ENCODE peak calls at places on chromosomes 16 and 17, in seven cellular contexts. K is fibroblast of lung; A is iris pigment epithelial cell; P is effector memory CD8-positive, alpha-beta T cell; L is SK-MEL-5; Q is cardiac fibroblast; Y is stimulated activated CD4-positive, alpha-beta T cell treated with anti-CD3 and anti-CD28 coated beads, Interleukin-4, amount 100 ng/mL, for 24 hours. M is an unnamed sample.

GRCh38 chr16:21300309-21301167 is 22.4 kb upstream of the CRYM start:
- DNase-seq in Y (peak; percentile 66), Q (peak; percentile 100), P (no peak), A (peak; percentile 100), L (peak; percentile 99), K (peak; percentile 99), M (peak; percentile 100)

GRCh38 chr17:55436224-55437164 is 14.9 kb upstream of the MMD start:
- DNase-seq in A (no peak), K (no peak), Q (no peak), P (no peak), Y (no peak), L (no peak), M (no peak)

GRCh38 chr16:75614247-75614897 is 8.7 kb downstream of the ADAT1 start:
- DNase-seq in K (peak; percentile 68), Y (no peak), A (peak; percentile 84), P (no peak), L (no peak), Q (peak; percentile 73), M (no peak)

GRCh38 chr17:2395258-2396170 is 5.3 kb downstream of the MNT start:
- DNase-seq in Y (no peak), A (peak; percentile 65), Q (peak; percentile 58), P (no peak), L (no peak), K (peak; percentile 36), M (no peak)

GRCh38 chr17:79019631-79020584 is 4.1 kb upstream of the C1QTNF1 start:
- DNase-seq in L (peak; percentile 94), A (peak; percentile 86), Y (peak; percentile 54), K (peak; percentile 59), Q (peak; percentile 93), P (peak; percentile 35), M (peak; percentile 68)

GRCh38 chr16:53417011-53417410 is 17.3 kb upstream of the RBL2 start:
- DNase-seq in L (no peak), A (peak; percentile 78), K (peak; percentile 27), P (no peak), Q (peak; percentile 56), Y (no peak), M (no peak)

GRCh38 chr16:88824256-88825077 is 12.7 kb upstream of the APRT start:
- DNase-seq in L (no peak), Q (no peak), K (no peak), P (no peak), A (no peak), Y (no peak), M (no peak)

GRCh38 chr16:19488213-19488640 is 33.7 kb downstream of the GDE1 start:
- DNase-seq in K (no peak), L (no peak), P (no peak), Y (no peak), A (no peak), Q (no peak), M (no peak)

GRCh38 chr17:10177131-10177920 is 21.1 kb downstream of the GAS7 start:
- DNase-seq in P (no peak), L (no peak), A (no peak), Y (no peak), Q (no peak), K (no peak), M (no peak)

GRCh38 chr16:75485230-75486013 is 9.8 kb downstream of the CHST6 start:
- DNase-seq in L (no peak), P (no peak), K (no peak), Y (no peak), A (no peak), Q (no peak), M (no peak)

GRCh38 chr17:64155751-64156544 is 26.0 kb upstream of the ERN1 start:
- DNase-seq in P (no peak), K (peak; percentile 45), Q (peak; percentile 58), L (peak; percentile 93), A (peak; percentile 44), Y (no peak), M (peak; percentile 90)

GRCh38 chr17:42405963-42406495 is 17.0 kb downstream of the CAVIN1 start:
- DNase-seq in K (peak; percentile 56), L (peak; percentile 80), Y (peak; percentile 85), Q (peak; percentile 75), P (peak; percentile 81), A (peak; percentile 67), M (no peak)

GRCh38 chr16:46743232-46743719 is 4.9 kb downstream of the MYLK3 start:
- DNase-seq in K (peak; percentile 51), P (no peak), Q (peak; percentile 63), A (peak; percentile 69), Y (no peak), L (no peak), M (no peak)

GRCh38 chr17:1153795-1154546 is 25.8 kb downstream of the ABR start:
- DNase-seq in P (no peak), Q (peak; percentile 75), A (peak; percentile 75), Y (no peak), L (peak; percentile 48), K (peak; percentile 72), M (no peak)

GRCh38 chr17:59846391-59847165 is 46.2 kb downstream of the TUBD1 start:
- DNase-seq in A (peak; percentile 87), K (peak; percentile 92), Q (peak; percentile 94), Y (peak; percentile 45), P (no peak), L (peak; percentile 48), M (no peak)

GRCh38 chr16:2428051-2428786 is 1.0 kb upstream of the CCNF start:
- DNase-seq in P (no peak), K (peak; percentile 26), A (peak; percentile 28), Y (no peak), Q (peak; percentile 31), L (no peak), M (no peak)

GRCh38 chr17:33506889-33507650 is 214.0 kb upstream of the ASIC2 start:
- DNase-seq in K (no peak), P (no peak), Y (no peak), Q (no peak), L (no peak), A (no peak), M (no peak)

GRCh38 chr16:50438041-50438437 is 69.3 kb upstream of the BRD7 start:
- DNase-seq in Y (no peak), K (no peak), Q (no peak), L (no peak), A (no peak), P (no peak), M (no peak)

GRCh38 chr16:84144859-84145639 is at the start of the genes DNAAF1 and HSDL1:
- DNase-seq in K (peak; percentile 63), A (peak; percentile 71), P (peak; percentile 96), L (peak; percentile 76), Q (peak; percentile 81), Y (peak; percentile 94), M (peak; percentile 63)

GRCh38 chr17:17749025-17749772 is 67.9 kb downstream of the RAI1 start:
- DNase-seq in Q (peak; percentile 41), A (no peak), L (no peak), Y (no peak), K (no peak), P (no peak), M (no peak)

GRCh38 chr16:8950580-8951077 is 13.1 kb downstream of the USP7 start:
- DNase-seq in Q (peak; percentile 75), A (peak; percentile 82), K (peak; percentile 80), P (no peak), L (no peak), Y (no peak), M (no peak)

GRCh38 chr17:49450735-49451134 is 36.1 kb upstream of the PHB1 start:
- DNase-seq in Y (no peak), K (peak; percentile 60), P (no peak), A (peak; percentile 17), L (no peak), Q (peak; percentile 35), M (peak; percentile 24)